ENCODE peak calls at places on chromosomes 2 and 18, in seven cellular contexts. H is amniotic stem cell, Y is caudate nucleus, N is heart left ventricle, M is body of pancreas, S is kidney tubule cell, D is NCI-H774. F is an unnamed sample.

GRCh38 chr2:180962727-180963312 is 17.6 kb upstream of the UBE2E3 start:
- DNase-seq in H (no peak), Y (no peak), N (no peak), M (no peak), S (no peak), D (no peak), F (no peak)

GRCh38 chr18:23798249-23798648 is 109.0 kb downstream of the LAMA3 start:
- DNase-seq in H (no peak), Y (no peak), N (no peak), M (no peak), S (no peak), D (no peak), F (no peak)

GRCh38 chr2:53438056-53438455 is 329.5 kb upstream of the CHAC2 start:
- DNase-seq in H (no peak), Y (no peak), N (no peak), M (peak), S (no peak), D (no peak), F (no peak)

GRCh38 chr2:105928563-105928962 is 183.9 kb downstream of the NCK2 start:
- DNase-seq in H (no peak), Y (no peak), N (no peak), M (no peak), S (no peak), D (no peak), F (no peak)

GRCh38 chr2:239236808-239237205 is 164.0 kb downstream of the HDAC4 start:
- DNase-seq in H (no peak), Y (no peak), N (no peak), M (no peak), S (no peak), D (no peak), F (no peak)

GRCh38 chr18:79792988-79793355 is 4.8 kb upstream of the KCNG2 start:
- DNase-seq in H (no peak), Y (no peak), N (no peak), M (peak), S (no peak), D (no peak), F (no peak)

GRCh38 chr2:228268756-228269155 is 87.3 kb upstream of the SPHKAP start:
- DNase-seq in H (no peak), Y (no peak), N (no peak), M (no peak), S (no peak), D (peak), F (no peak)

GRCh38 chr18:3998698-3999333 is 456.3 kb downstream of the DLGAP1 start:
- DNase-seq in H (peak), Y (no peak), N (no peak), M (peak), S (peak), D (peak), F (no peak)

GRCh38 chr2:96111823-96112500 is 4.4 kb downstream of the ADRA2B start:
- DNase-seq in H (no peak), Y (no peak), N (no peak), M (no peak), S (peak), D (no peak), F (no peak)

GRCh38 chr2:26558271-26559043 is 80.5 kb upstream of the OTOF start:
- DNase-seq in H (no peak), Y (no peak), N (no peak), M (no peak), S (no peak), D (no peak), F (no peak)

GRCh38 chr2:129233751-129234406 is 745.6 kb upstream of the RAB6C start:
- DNase-seq in H (no peak), Y (no peak), N (no peak), M (peak), S (peak), D (no peak), F (no peak)

GRCh38 chr18:54675076-54675475 is 84.0 kb downstream of the DYNAP start:
- DNase-seq in H (no peak), Y (no peak), N (no peak), M (no peak), S (peak), D (no peak), F (no peak)

GRCh38 chr18:5729983-5730699 is 165.2 kb downstream of the TMEM200C start:
- DNase-seq in H (no peak), Y (no peak), N (no peak), M (no peak), S (no peak), D (no peak), F (no peak)

GRCh38 chr2:113083311-113083710 is 15.5 kb downstream of the IL1F10 start:
- DNase-seq in H (no peak), Y (no peak), N (no peak), M (peak), S (no peak), D (no peak), F (no peak)

GRCh38 chr2:236576053-236576452 is 6.4 kb downstream of the ACKR3 start:
- DNase-seq in H (no peak), Y (no peak), N (no peak), M (peak), S (no peak), D (no peak), F (no peak)

GRCh38 chr2:63044360-63045327 is 6.0 kb upstream of the OTX1 start:
- DNase-seq in H (no peak), Y (no peak), N (no peak), M (no peak), S (no peak), D (no peak), F (no peak)

GRCh38 chr18:41753826-41754225 is 201.2 kb upstream of the PIK3C3 start:
- DNase-seq in H (no peak), Y (no peak), N (no peak), M (no peak), S (no peak), D (no peak), F (no peak)

GRCh38 chr18:22363867-22364463 is 53.8 kb downstream of the CTAGE1 start:
- DNase-seq in H (no peak), Y (no peak), N (no peak), M (no peak), S (peak), D (no peak), F (no peak)

GRCh38 chr2:58131191-58132011 is 84.8 kb downstream of the VRK2 start:
- DNase-seq in H (no peak), Y (no peak), N (peak), M (peak), S (no peak), D (no peak), F (no peak)

GRCh38 chr18:79508565-79509535 is 113.1 kb downstream of the NFATC1 start:
- DNase-seq in H (no peak), Y (no peak), N (no peak), M (no peak), S (no peak), D (no peak), F (peak)

GRCh38 chr2:199230091-199230490 is 227.6 kb downstream of the SATB2 start:
- DNase-seq in H (no peak), Y (no peak), N (no peak), M (no peak), S (peak), D (no peak), F (no peak)

GRCh38 chr2:37005118-37005868 is 39.0 kb upstream of the STRN start:
- DNase-seq in H (no peak), Y (no peak), N (no peak), M (no peak), S (peak), D (no peak), F (no peak)

GRCh38 chr2:200051621-200051945 is 96.2 kb downstream of the MAIP1 start:
- DNase-seq in H (no peak), Y (no peak), N (no peak), M (no peak), S (peak), D (no peak), F (no peak)

GRCh38 chr2:240644859-240645301 is 19.6 kb downstream of the GPR35 start:
- DNase-seq in H (no peak), Y (no peak), N (no peak), M (no peak), S (no peak), D (no peak), F (no peak)

GRCh38 chr2:25383806-25384205 is 42.1 kb upstream of the DNMT3A start:
- DNase-seq in H (no peak), Y (no peak), N (no peak), M (no peak), S (no peak), D (no peak), F (no peak)

GRCh38 chr18:44036500-44036899 is 644.2 kb upstream of the SETBP1 start:
- DNase-seq in H (no peak), Y (no peak), N (peak), M (no peak), S (no peak), D (no peak), F (no peak)

GRCh38 chr2:185436787-185437372 is 301.7 kb upstream of the FSIP2 start:
- DNase-seq in H (no peak), Y (no peak), N (no peak), M (no peak), S (no peak), D (no peak), F (no peak)

GRCh38 chr18:57116598-57117132 is 30.2 kb upstream of the BOD1L2 start:
- DNase-seq in H (no peak), Y (no peak), N (no peak), M (no peak), S (no peak), D (no peak), F (no peak)

GRCh38 chr2:157905092-157905491 is 29.0 kb upstream of the ACVR1 start:
- DNase-seq in H (no peak), Y (no peak), N (no peak), M (no peak), S (no peak), D (no peak), F (no peak)

GRCh38 chr2:96113367-96113677 is 3.0 kb downstream of the ADRA2B start:
- DNase-seq in H (no peak), Y (no peak), N (no peak), M (no peak), S (no peak), D (no peak), F (no peak)

GRCh38 chr2:121648611-121649401 is 456 bp downstream of the CLASP1 start:
- DNase-seq in H (no peak), Y (peak), N (peak), M (peak), S (peak), D (no peak), F (no peak)

GRCh38 chr2:44169155-44169898 is 652 bp downstream of the PPM1B start:
- DNase-seq in H (no peak), Y (peak), N (no peak), M (peak), S (peak), D (no peak), F (no peak)

GRCh38 chr2:15220618-15221017 is 340.5 kb downstream of the NBAS start:
- DNase-seq in H (no peak), Y (no peak), N (no peak), M (no peak), S (no peak), D (no peak), F (no peak)

GRCh38 chr2:138652378-138652777 is 127.8 kb downstream of the NXPH2 start:
- DNase-seq in H (no peak), Y (no peak), N (no peak), M (no peak), S (peak), D (no peak), F (no peak)

F was measured in ovary.